ENCODE peak calls at places on chromosomes 13 and 19, in six cellular contexts. V is esophagus squamous epithelium, R is A549, D is HepG2, Q is fibroblast of lung, T is Peyer's patch. B is an unnamed sample. For H3K4me1, the result is how much of the 10 kb centered on the place peaks cover.

GRCh38 chr13:95201814-95202521 is 99.3 kb downstream of the ABCC4 start:
- DNase-seq in R (no peak), T (no peak), D (no peak), V (no peak), Q (peak), B (no peak)

GRCh38 chr13:62357887-62358645 is 942.4 kb upstream of the PCDH20 start:
- DNase-seq in Q (peak), R (peak), V (no peak), D (peak), T (no peak), B (no peak)

GRCh38 chr13:27257648-27258253 is 6.4 kb downstream of the RPL21 start:
- DNase-seq in V (no peak), Q (no peak), T (no peak), R (no peak), D (no peak), B (no peak)

GRCh38 chr13:81639984-81640582 is 1299.2 kb upstream of the SPRY2 start:
- DNase-seq in R (no peak), T (no peak), V (no peak), Q (no peak), D (peak), B (no peak)

GRCh38 chr19:16795731-16796130 is 33.5 kb upstream of the SIN3B start:
- DNase-seq in D (no peak), R (no peak), V (no peak), T (no peak), Q (no peak), B (no peak)

GRCh38 chr19:58575183-58576041 is 2.3 kb upstream of the MZF1 start:
- DNase-seq in V (no peak), D (peak), R (peak), T (peak), Q (peak), B (peak)

GRCh38 chr19:9498183-9498902 is at the start of gene ZNF560:
- DNase-seq in R (no peak), Q (peak), V (no peak), T (no peak), D (no peak), B (no peak)

GRCh38 chr13:98910501-98910951 is 67.3 kb downstream of the DOCK9 start:
- DNase-seq in Q (peak), D (peak), T (no peak), R (peak), V (no peak), B (no peak)

GRCh38 chr19:48543121-48543710 is 8.8 kb upstream of the SULT2B1 start:
- DNase-seq in R (peak), T (no peak), D (no peak), Q (peak), V (no peak), B (peak)

GRCh38 chr13:45542391-45542790 is 73.1 kb downstream of the ERICH6B start:
- DNase-seq in T (no peak), V (no peak), Q (no peak), D (no peak), R (no peak), B (no peak)

GRCh38 chr13:23462815-23463559 is 29.5 kb upstream of the SACS start:
- DNase-seq in Q (no peak), D (no peak), T (no peak), V (no peak), R (no peak), B (no peak)

GRCh38 chr13:48976677-48977625 is 1.2 kb downstream of the FNDC3A start:
- DNase-seq in R (no peak), Q (peak), T (peak), V (peak), D (peak), B (no peak)

GRCh38 chr13:33931397-33931987 is 113.5 kb downstream of the RFC3 start:
- DNase-seq in Q (peak), T (no peak), R (peak), D (peak), V (no peak), B (no peak)

GRCh38 chr19:16441661-16442071 is 30.1 kb downstream of the EPS15L1 start:
- DNase-seq in T (no peak), V (no peak), D (no peak), R (peak), Q (no peak), B (no peak)

GRCh38 chr13:47933688-47934011 is 67.4 kb downstream of the SUCLA2 start:
- DNase-seq in Q (peak), V (no peak), T (no peak), D (peak), R (no peak), B (no peak)

GRCh38 chr13:50243926-50244325 is 228.7 kb downstream of the KCNRG start:
- DNase-seq in R (no peak), Q (no peak), V (no peak), T (no peak), D (no peak), B (no peak)

GRCh38 chr19:372306-372890 is 27.8 kb upstream of the MIER2 start:
- DNase-seq in R (no peak), D (no peak), V (no peak), T (no peak), Q (peak), B (peak)

GRCh38 chr19:48501446-48501960 is 10.1 kb downstream of the LMTK3 start:
- DNase-seq in T (no peak), V (no peak), Q (no peak), R (peak), D (peak), B (peak)

GRCh38 chr19:11384778-11385129 is 640 bp upstream of the EPOR start:
- DNase-seq in R (no peak), D (no peak), Q (no peak), T (no peak), V (no peak), B (no peak)

GRCh38 chr13:108508263-108508662 is 121.1 kb upstream of the MYO16 start:
- DNase-seq in R (peak), D (peak), Q (peak), T (no peak), V (no peak), B (no peak)
- TF ChIP-seq CTCF in R (peak), D (peak), Q (peak), T (no peak), V (no peak), B (peak)

GRCh38 chr19:54352546-54352945 is 12.2 kb downstream of the LAIR1 start:
- DNase-seq in D (no peak), Q (no peak), T (no peak), R (no peak), V (no peak), B (no peak)

GRCh38 chr19:54356444-54357056 is 8.2 kb downstream of the LAIR1 start:
- DNase-seq in T (no peak), R (no peak), D (no peak), V (no peak), Q (no peak), B (no peak)

GRCh38 chr19:54354761-54355160 is 10.0 kb downstream of the LAIR1 start:
- DNase-seq in D (no peak), V (no peak), Q (no peak), T (no peak), R (no peak), B (no peak)

GRCh38 chr19:54357381-54357780 is 7.3 kb downstream of the LAIR1 start:
- DNase-seq in V (no peak), Q (no peak), T (no peak), D (no peak), R (no peak), B (no peak)

DNA sequence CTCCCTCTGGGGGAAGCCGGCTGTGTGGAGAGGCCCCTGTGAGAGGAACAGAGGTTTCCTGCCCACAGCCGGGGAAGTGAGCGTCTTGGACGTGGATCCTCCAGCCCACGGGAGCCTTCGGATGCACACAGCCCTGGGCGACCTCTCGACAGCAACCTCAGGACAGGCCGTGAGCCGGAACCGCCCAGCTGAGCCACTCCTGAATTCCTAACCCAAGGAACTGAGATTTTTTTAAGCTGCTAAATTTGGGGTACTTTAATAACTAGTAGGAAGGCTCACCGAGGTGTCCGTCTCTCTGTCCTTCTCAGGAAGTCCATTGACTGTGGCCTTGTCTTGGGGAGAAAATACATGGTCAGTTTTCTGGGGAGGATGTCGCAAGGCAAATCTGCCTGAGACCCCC is 9.1 kb downstream of the LAIR1 start:
- DNase-seq in Q (no peak), T (no peak), V (no peak), D (no peak), R (no peak), B (no peak)
- H3K4me1 ChIP-seq in Q (under half), T (under half), V (under half), D (under half), R (under half), B (under half)

GRCh38 chr19:1466018-1466460 is 13.0 kb downstream of the C19orf25 start:
- DNase-seq in R (no peak), T (no peak), Q (no peak), V (no peak), D (no peak), B (no peak)
- TF ChIP-seq CTCF in R (no peak), T (no peak), Q (no peak), V (no peak), D (no peak), B (no peak)

DNA sequence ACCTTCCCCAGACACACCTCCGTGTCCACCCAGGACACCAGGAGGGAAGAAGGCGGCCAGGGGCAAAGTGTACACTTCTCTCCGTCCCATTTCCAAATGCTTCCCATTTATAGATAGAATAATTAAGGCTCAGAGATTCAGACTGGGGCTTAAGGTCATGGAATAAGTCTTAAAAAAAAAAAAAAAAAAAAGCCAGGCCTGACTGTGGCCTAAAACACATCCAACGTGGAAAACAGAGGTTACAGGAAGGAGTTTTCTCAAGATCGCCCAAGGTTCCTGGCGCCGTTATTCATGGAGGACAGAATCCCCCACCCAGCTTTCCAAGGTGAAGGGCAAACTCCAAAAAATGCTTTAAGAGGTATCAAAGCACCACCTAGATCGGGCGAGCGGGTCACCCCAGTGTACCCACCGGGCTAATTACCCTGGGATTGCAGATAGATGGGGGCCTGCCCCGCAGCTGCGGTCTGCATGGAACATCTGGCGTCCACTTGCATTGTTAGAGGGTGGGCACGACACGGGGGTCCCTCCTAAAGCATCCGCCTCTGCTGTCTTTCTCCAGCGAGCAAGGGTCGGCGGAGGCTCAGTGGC is 36.1 kb upstream of the NANOS3 start:
- DNase-seq in D (no peak), R (no peak), Q (no peak), V (no peak), T (no peak), B (no peak)
- H3K4me1 ChIP-seq in D (half or more), R (half or more), Q (under half), V (half or more), T (under half), B (half or more)

GRCh38 chr19:38206006-38206745 is 17.8 kb downstream of the DPF1 start:
- DNase-seq in V (no peak), T (no peak), D (no peak), R (no peak), Q (no peak), B (no peak)
- TF ChIP-seq CTCF in V (no peak), T (no peak), D (no peak), R (no peak), Q (no peak), B (no peak)

GRCh38 chr13:51619614-51620013 is 35.4 kb downstream of the WDFY2 start:
- DNase-seq in T (no peak), V (no peak), D (no peak), Q (peak), R (no peak), B (no peak)
- H3K4me1 ChIP-seq in T (under half), V (half or more), D (half or more), Q (under half), R (under half), B (under half)

GRCh38 chr19:21912654-21913053 is 76.7 kb upstream of the ZNF43 start:
- DNase-seq in T (no peak), R (no peak), Q (no peak), D (no peak), V (no peak), B (no peak)
- TF ChIP-seq CTCF in T (no peak), R (no peak), Q (no peak), D (no peak), V (no peak), B (no peak)

DNA sequence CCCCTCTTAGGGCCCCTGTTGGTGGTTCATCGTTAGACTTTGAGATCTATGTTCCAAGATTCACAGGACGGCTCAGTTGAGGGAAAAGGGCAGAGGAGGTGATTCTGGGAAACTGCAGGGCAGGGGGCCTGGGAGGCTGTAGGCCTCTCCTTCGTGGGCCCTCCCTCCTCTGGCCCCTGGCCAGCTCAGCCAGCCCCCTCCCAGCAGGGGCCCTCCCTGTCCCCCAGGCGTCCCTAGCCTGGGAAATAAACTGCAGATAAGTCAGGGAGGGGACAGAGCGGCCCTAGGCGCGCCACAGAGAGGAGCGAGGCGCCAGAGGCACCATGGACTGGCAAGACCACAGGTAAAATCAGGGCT is 6.5 kb downstream of the HIF3A start:
- DNase-seq in R (no peak), T (no peak), V (no peak), Q (no peak), D (no peak), B (no peak)
- H3K4me1 ChIP-seq in R (under half), T (under half), V (half or more), Q (under half), D (half or more), B (half or more)

DNA sequence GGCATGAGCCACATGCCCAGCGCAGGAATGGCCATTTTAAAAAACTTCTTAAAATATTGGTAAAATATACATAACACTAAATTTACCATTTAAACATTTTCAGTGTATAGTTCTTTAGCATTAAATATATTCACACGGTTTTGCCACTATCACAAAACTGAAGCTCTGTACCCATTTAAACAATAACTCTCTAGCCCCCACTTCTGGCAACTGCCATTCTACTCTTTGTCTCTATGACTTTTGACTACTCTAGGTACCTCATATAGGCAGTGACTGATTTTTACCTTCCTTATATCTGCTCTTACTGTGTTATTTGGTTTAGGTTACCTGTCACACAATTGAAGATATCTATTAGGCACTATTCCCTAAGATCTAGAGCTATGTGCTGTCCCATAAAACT is 2.3 kb upstream of the KBTBD7 start:
- DNase-seq in V (no peak), T (no peak), Q (no peak), R (no peak), D (peak), B (no peak)
- TF ChIP-seq CTCF in V (no peak), T (no peak), Q (peak), R (peak), D (peak), B (no peak)

GRCh38 chr19:34186205-34186604 is 13.9 kb downstream of the LSM14A start:
- DNase-seq in R (no peak), T (no peak), D (no peak), V (no peak), Q (no peak), B (no peak)
- H3K4me1 ChIP-seq in R (half or more), T (under half), D (half or more), V (half or more), Q (under half), B (half or more)